ENCODE peak calls at places on chromosome 17, in five cellular contexts. F is stomach, X is H1, D is A549, S is transverse colon. E is an unnamed sample.
A peak's percentile ranks its signal among the peaks of the same experiment; 100 is the strongest.

GRCh38 chr17:35846055-35846809 is 22.5 kb downstream of the HEATR9 start:
- DNase-seq in F (no peak), X (no peak), D (no peak), S (no peak), E (no peak)

GRCh38 chr17:57989011-57989345 is 924 bp upstream of the VEZF1 start:
- DNase-seq in F (peak; percentile 31), X (no peak), D (peak; percentile 62), S (peak; percentile 34), E (peak; percentile 44)

GRCh38 chr17:47687748-47688147 is 6.2 kb upstream of the TBKBP1 start:
- DNase-seq in F (no peak), X (peak; percentile 63), D (no peak), S (no peak), E (no peak)

GRCh38 chr17:41416478-41416877 is 7.9 kb downstream of the KRT37 start:
- DNase-seq in F (no peak), X (no peak), D (no peak), S (no peak), E (no peak)

GRCh38 chr17:10598620-10599019 is 49.2 kb upstream of the MYH2 start:
- DNase-seq in F (no peak), X (no peak), D (no peak), S (no peak), E (no peak)

GRCh38 chr17:182164-182751 is 808 bp upstream of the DOC2B start:
- DNase-seq in F (peak; percentile 75), X (no peak), D (no peak), S (no peak), E (no peak)

GRCh38 chr17:19762515-19762961 is 14.4 kb upstream of the ALDH3A1 start:
- DNase-seq in F (peak; percentile 72), X (peak; percentile 87), D (peak; percentile 97), S (peak; percentile 60), E (peak; percentile 72)

GRCh38 chr17:2398655-2399571 is 1.9 kb downstream of the MNT start:
- DNase-seq in F (peak; percentile 47), X (peak; percentile 74), D (peak; percentile 75), S (peak; percentile 61), E (peak; percentile 73)

GRCh38 chr17:33210240-33210639 is 82.9 kb downstream of the ASIC2 start:
- DNase-seq in F (no peak), X (no peak), D (no peak), S (no peak), E (no peak)

GRCh38 chr17:56172517-56172982 is 19.3 kb downstream of the ANKFN1 start:
- DNase-seq in F (no peak), X (no peak), D (no peak), S (no peak), E (peak; percentile 80)

GRCh38 chr17:78010759-78011158 is 52.3 kb downstream of the TNRC6C start:
- DNase-seq in F (no peak), X (no peak), D (no peak), S (no peak), E (peak; percentile 70)

GRCh38 chr17:42980766-42981397 is 517 bp downstream of the RUNDC1 start:
- DNase-seq in F (peak; percentile 61), X (peak; percentile 65), D (peak; percentile 76), S (peak; percentile 71), E (peak; percentile 73)

GRCh38 chr17:56786989-56787482 is 46.7 kb downstream of the C17orf67 start:
- DNase-seq in F (no peak), X (no peak), D (peak; percentile 27), S (peak; percentile 25), E (no peak)

GRCh38 chr17:73300392-73300791 is 11.4 kb downstream of the CDC42EP4 start:
- DNase-seq in F (no peak), X (no peak), D (no peak), S (no peak), E (no peak)

GRCh38 chr17:17055286-17056166 is 13.3 kb downstream of the MPRIP start:
- DNase-seq in F (peak; percentile 28), X (no peak), D (no peak), S (no peak), E (no peak)

DNA sequence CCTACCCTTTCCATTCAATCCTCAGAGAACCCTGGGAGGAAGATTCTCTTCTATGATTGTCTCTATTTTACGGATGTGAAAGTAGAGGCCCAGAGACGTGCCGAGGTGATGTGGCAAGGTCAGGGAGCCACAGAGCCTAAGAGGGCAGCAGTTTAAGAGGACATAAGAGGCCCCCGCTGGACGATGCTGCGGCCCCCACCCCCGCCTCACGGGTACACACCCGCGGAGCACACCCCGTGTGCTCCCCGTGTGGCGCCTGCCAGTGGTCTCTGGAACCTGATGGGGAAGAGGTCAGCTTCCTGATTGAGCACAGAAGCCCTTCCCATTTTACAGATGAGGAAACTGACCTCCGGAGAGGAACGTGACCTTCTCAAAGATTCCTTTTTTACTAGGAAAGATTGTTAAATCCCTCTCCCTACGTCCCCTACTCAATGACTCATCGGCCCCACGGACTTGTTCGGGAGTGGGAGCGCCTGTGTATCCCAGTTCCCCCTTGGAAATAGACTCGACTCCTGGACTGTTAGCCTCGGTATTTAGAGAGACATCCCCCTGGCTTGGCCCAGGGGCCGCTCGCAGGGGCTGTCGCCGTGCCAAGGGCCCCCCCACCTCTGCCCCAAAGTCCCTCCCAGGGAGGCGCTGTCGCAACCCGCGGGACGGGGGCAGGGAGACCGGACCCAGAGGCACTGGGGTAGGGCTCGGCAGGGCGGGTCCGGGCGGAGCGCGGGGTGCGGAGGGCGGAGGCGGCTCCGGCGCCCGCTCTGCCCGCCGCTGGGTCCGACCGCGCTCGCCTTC is at the start of gene ABCC3:
- DNase-seq in F (peak; percentile 75), X (peak; percentile 73), D (peak; percentile 87), S (peak; percentile 85), E (peak; percentile 94)
- TF ChIP-seq EP300 in F (no peak), X (no peak), D (peak; percentile 83), S (no peak), E (no peak)

DNA sequence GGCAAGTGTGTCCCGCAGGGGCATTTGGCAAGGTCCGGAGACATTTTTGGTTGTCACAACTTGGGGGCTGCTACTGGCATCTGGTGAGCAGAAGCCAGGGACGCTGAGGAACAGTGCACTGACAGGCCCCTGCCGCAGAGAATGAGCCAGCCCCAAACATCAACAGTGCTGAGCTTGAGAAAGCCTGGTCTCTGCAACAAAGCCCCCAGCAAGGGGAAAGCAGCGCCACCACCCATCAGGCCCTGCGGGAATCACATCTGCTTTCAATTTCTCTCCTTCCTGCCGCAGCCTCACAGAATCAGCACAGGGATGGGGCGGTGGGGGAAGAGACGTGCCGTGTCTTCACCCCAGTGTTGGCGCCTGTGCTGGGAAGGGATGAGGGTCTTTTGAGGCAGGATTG is 14.8 kb upstream of the PRPSAP1 start:
- DNase-seq in F (no peak), X (peak; percentile 47), D (no peak), S (no peak), E (no peak)
- TF ChIP-seq EP300 in F (no peak), X (no peak), D (no peak), S (no peak), E (no peak)

DNA sequence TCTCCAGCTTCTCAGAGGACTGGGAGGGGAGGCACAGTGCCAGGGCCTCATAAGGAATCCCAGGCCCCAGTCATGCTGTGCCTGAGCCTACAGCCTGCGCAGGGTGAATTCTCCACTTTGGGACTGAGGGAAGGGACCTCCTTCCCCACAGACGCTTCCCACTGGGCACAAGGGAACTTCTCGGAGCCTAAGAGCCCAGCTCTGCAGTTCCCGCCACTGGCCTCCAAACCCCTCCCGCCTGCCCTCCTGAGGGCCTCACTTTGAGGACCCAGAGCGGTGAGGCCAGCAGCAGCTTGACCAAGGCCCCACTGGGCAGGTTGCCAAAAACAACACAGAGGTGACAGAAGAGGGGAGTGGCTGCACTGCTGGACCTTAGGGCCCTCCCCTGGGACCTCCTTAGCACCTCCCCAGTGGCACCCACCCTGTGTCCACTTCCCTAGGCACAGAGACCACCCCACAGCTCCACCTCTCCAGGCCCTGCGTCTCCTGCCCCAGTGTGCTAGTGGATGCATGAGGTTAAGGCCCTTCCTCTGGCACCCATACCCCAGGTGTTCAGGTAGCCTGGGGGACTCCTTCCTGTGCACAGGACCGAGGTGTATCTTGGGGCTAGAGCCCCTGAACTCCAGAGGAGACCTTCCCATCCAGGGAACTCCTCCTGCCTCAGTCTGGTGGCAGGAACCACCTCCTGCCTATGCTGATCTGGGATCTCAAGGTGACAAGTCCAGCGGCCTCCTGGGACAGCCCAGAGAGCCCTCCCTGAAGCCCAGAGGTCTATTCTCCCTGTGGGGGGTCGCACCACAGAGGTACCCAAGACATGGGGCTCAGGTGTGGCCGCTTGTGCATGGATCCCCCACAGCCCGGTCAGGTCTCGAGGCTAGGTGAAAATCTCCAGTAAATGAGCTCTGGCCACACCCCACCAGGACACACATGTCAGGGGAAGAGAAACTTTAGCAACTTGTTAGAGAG is 3.4 kb downstream of the CASKIN2 start:
- DNase-seq in F (peak; percentile 87), X (no peak), D (no peak), S (no peak), E (peak; percentile 94)
- TF ChIP-seq EP300 in F (no peak), X (no peak), D (no peak), S (no peak), E (no peak)

GRCh38 chr17:82297804-82298537 is 19.4 kb downstream of the CD7 start:
- DNase-seq in F (peak; percentile 92), X (no peak), D (peak; percentile 98), S (peak; percentile 92), E (peak; percentile 95)
- TF ChIP-seq EP300 in F (peak; percentile 81), X (no peak), D (peak; percentile 56), S (peak; percentile 95), E (peak; percentile 95)

DNA sequence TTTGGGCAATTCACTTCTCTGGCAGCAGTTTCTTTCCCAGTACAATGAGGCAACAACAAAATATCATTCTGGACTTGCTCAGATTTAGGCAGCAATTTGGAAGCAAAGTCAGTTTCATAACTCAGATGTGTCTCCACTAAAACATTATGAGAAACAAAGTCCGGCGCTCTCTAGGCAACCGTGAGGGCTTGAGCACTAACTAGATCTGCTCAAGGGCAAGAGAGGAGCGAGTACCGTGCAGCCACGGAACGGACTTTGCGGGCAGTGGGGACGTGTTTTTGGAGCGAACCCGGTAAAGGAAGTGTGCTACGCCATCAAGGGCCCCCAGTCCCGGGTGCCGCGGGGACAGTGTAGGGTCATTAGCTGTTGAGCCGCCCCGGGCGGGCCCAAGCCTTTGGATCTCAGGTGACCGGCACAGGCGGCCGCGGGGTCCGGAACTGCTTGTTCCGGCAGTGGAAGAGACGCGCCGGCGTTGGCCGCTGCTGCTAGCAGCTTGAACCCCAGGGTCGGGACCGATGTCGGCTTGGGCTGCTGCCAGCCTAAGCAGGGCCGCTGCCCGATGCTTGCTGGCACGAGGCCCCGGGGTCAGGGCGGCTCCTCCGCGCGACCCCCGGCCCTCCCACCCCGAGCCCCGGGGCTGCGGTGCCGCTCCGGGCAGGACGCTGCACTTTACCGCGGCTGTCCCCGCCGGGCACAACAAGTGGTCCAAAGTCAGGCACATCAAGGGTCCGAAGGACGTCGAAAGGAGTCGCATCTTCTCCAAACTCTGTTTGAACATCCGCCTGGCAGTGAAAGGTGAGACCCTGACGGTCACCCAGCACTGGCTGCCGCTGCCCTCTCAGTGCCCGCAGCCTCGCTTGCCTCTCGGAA is at the start of gene TACO1:
- DNase-seq in F (peak; percentile 84), X (peak; percentile 95), D (peak; percentile 90), S (peak; percentile 85), E (peak; percentile 92)
- TF ChIP-seq EP300 in F (no peak), X (no peak), D (no peak), S (no peak), E (no peak)

GRCh38 chr17:37678036-37678435 is 34.8 kb upstream of the DDX52 start:
- DNase-seq in F (no peak), X (no peak), D (no peak), S (no peak), E (no peak)

GRCh38 chr17:37682007-37682406 is 38.8 kb upstream of the DDX52 start:
- DNase-seq in F (no peak), X (no peak), D (no peak), S (no peak), E (no peak)

GRCh38 chr17:37689317-37689716 is 46.1 kb upstream of the DDX52 start:
- DNase-seq in F (no peak), X (no peak), D (no peak), S (no peak), E (no peak)

GRCh38 chr17:37683454-37683984 is 40.3 kb upstream of the DDX52 start:
- DNase-seq in F (no peak), X (no peak), D (no peak), S (no peak), E (no peak)
- TF ChIP-seq EP300 in F (no peak), X (no peak), D (no peak), S (no peak), E (no peak)

E was measured in upper lobe of left lung.